ENCODE peak calls at places on chromosomes 16 and 17, in five cellular contexts. One of them, this sample, is unnamed. For H3K4me1 and H3K9me3, the result is how much of the 10 kb centered on the place peaks cover.

GRCh38 chr17:20010099-20010863 is 1.1 kb downstream of the SPECC1 start:
- DNase-seq in mammary epithelial cell: peak
- DNase-seq in H9: peak
- DNase-seq in CD4-positive, CD25-positive, alpha-beta regulatory T cell: no peak
- DNase-seq in CD8-positive, alpha-beta T cell: no peak
- DNase-seq in this sample: peak

GRCh38 chr17:44543905-44544523 is 13.3 kb upstream of the FZD2 start:
- DNase-seq in mammary epithelial cell: no peak
- DNase-seq in H9: no peak
- DNase-seq in CD4-positive, CD25-positive, alpha-beta regulatory T cell: no peak
- DNase-seq in CD8-positive, alpha-beta T cell: no peak
- DNase-seq in this sample: peak

GRCh38 chr17:57662644-57663308 is 82.3 kb downstream of the CCDC182 start:
- DNase-seq in mammary epithelial cell: peak
- DNase-seq in H9: peak
- DNase-seq in CD4-positive, CD25-positive, alpha-beta regulatory T cell: peak
- DNase-seq in CD8-positive, alpha-beta T cell: no peak
- DNase-seq in this sample: peak

GRCh38 chr17:15124746-15125145 is 140.4 kb downstream of the PMP22 start:
- DNase-seq in mammary epithelial cell: no peak
- DNase-seq in H9: no peak
- DNase-seq in CD4-positive, CD25-positive, alpha-beta regulatory T cell: no peak
- DNase-seq in CD8-positive, alpha-beta T cell: no peak
- DNase-seq in this sample: no peak

GRCh38 chr16:79764415-79765149 is 164.0 kb upstream of the MAF start:
- DNase-seq in mammary epithelial cell: no peak
- DNase-seq in H9: no peak
- DNase-seq in CD4-positive, CD25-positive, alpha-beta regulatory T cell: no peak
- DNase-seq in CD8-positive, alpha-beta T cell: no peak
- DNase-seq in this sample: no peak

GRCh38 chr17:62869885-62870580 is 61.9 kb upstream of the MARCHF10 start:
- DNase-seq in mammary epithelial cell: peak
- DNase-seq in H9: peak
- DNase-seq in CD4-positive, CD25-positive, alpha-beta regulatory T cell: no peak
- DNase-seq in CD8-positive, alpha-beta T cell: no peak
- DNase-seq in this sample: peak

GRCh38 chr16:5604770-5605169 is 507.2 kb upstream of the EEF2KMT start:
- DNase-seq in mammary epithelial cell: no peak
- DNase-seq in H9: no peak
- DNase-seq in CD4-positive, CD25-positive, alpha-beta regulatory T cell: no peak
- DNase-seq in CD8-positive, alpha-beta T cell: no peak
- DNase-seq in this sample: no peak

GRCh38 chr17:32801193-32801592 is 75.7 kb downstream of the MYO1D start:
- DNase-seq in mammary epithelial cell: no peak
- DNase-seq in H9: no peak
- DNase-seq in CD4-positive, CD25-positive, alpha-beta regulatory T cell: no peak
- DNase-seq in CD8-positive, alpha-beta T cell: no peak
- DNase-seq in this sample: no peak

GRCh38 chr16:57754354-57755060 is 18.9 kb downstream of the KATNB1 start:
- DNase-seq in mammary epithelial cell: no peak
- DNase-seq in H9: no peak
- DNase-seq in CD4-positive, CD25-positive, alpha-beta regulatory T cell: no peak
- DNase-seq in CD8-positive, alpha-beta T cell: no peak
- DNase-seq in this sample: no peak

GRCh38 chr16:27025581-27025980 is 41.1 kb upstream of the C16orf82 start:
- DNase-seq in mammary epithelial cell: no peak
- DNase-seq in H9: no peak
- DNase-seq in CD4-positive, CD25-positive, alpha-beta regulatory T cell: no peak
- DNase-seq in CD8-positive, alpha-beta T cell: no peak
- DNase-seq in this sample: no peak

GRCh38 chr17:6257339-6257738 is 177.6 kb downstream of the AIPL1 start:
- DNase-seq in mammary epithelial cell: no peak
- DNase-seq in H9: peak
- DNase-seq in CD4-positive, CD25-positive, alpha-beta regulatory T cell: no peak
- DNase-seq in CD8-positive, alpha-beta T cell: no peak
- DNase-seq in this sample: peak

GRCh38 chr17:81976332-81977210 is 858 bp upstream of the ASPSCR1 start:
- DNase-seq in mammary epithelial cell: no peak
- DNase-seq in H9: peak
- DNase-seq in CD4-positive, CD25-positive, alpha-beta regulatory T cell: no peak
- DNase-seq in CD8-positive, alpha-beta T cell: no peak
- DNase-seq in this sample: no peak

GRCh38 chr17:30429155-30429554 is 48.1 kb upstream of the GOSR1 start:
- DNase-seq in mammary epithelial cell: no peak
- DNase-seq in H9: no peak
- DNase-seq in CD4-positive, CD25-positive, alpha-beta regulatory T cell: no peak
- DNase-seq in CD8-positive, alpha-beta T cell: no peak
- DNase-seq in this sample: peak

DNA sequence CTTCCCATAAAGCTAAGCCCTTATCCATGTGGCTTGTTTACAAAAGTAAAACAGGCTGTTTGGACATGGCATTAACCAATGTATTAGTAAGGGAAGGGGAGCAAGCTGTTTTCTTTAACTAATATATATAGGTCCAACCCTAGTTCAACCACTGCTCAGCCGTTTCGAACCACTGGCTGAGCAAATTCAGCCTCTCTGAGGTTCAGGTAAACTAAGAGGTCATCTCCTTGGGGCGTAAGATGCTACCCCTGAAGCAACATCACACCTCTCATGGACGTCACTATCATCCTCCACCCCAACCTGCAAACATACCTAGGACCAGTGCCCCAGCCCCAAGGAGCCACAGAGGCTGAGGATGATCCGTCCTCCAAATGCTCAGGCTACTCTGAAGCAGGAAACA is 45.2 kb downstream of the ANKRD11 start:
- DNase-seq in mammary epithelial cell: no peak
- DNase-seq in H9: no peak
- DNase-seq in CD4-positive, CD25-positive, alpha-beta regulatory T cell: no peak
- DNase-seq in CD8-positive, alpha-beta T cell: no peak
- DNase-seq in this sample: no peak
- H3K4me1 ChIP-seq in mammary epithelial cell: half or more
- H3K4me1 ChIP-seq in H9: under half
- H3K4me1 ChIP-seq in CD4-positive, CD25-positive, alpha-beta regulatory T cell: half or more
- H3K4me1 ChIP-seq in CD8-positive, alpha-beta T cell: half or more
- H3K4me1 ChIP-seq in this sample: under half

GRCh38 chr16:48590476-48590875 is 19.5 kb downstream of the N4BP1 start:
- DNase-seq in mammary epithelial cell: no peak
- DNase-seq in H9: no peak
- DNase-seq in CD4-positive, CD25-positive, alpha-beta regulatory T cell: no peak
- DNase-seq in CD8-positive, alpha-beta T cell: no peak
- DNase-seq in this sample: no peak
- H3K9me3 ChIP-seq in mammary epithelial cell: under half
- H3K9me3 ChIP-seq in H9: under half
- H3K9me3 ChIP-seq in CD4-positive, CD25-positive, alpha-beta regulatory T cell: under half
- H3K9me3 ChIP-seq in CD8-positive, alpha-beta T cell: under half
- H3K9me3 ChIP-seq in this sample: under half

DNA sequence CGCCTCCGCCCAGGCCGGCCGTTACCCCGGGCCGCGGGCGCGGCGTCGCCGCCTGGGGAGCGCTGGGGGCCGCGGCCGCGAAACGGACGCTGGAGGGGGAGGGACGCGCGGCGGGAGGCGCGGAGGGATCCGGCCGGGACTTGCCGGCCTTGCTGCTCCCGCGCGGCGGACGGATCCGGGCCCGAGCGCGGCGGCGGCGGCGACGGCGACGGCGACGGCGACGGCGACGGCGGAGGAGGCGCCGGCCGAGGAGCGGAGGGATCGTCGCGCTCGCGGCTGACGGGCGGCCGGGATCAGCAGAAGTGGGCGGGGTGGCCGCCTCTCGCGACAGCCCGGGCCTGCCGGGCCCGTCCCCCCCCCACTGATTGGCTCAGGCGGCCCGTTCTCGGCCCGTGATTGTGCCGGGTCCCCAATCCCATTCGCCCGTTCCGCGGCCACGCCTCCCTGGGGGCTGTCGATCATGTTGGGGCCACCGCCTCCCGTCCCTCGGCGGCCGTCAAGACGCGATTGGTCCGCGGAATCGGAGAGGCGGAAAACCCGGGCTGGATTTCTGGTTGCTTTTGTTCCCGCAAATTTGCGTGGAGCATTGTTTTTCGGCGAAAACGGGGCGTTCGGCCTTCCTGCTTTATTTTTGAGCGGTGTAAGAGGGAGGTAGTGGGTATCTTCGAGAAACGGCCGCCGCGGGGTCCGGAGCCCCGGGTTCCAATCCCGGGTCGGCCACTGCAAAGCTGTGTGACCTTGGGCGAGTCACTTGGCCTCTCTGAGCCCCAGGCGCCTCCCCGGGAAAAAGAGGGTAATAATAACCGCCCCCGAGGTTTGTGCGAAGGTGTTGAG is at the start of gene ZCCHC14:
- DNase-seq in mammary epithelial cell: peak
- DNase-seq in H9: peak
- DNase-seq in CD4-positive, CD25-positive, alpha-beta regulatory T cell: peak
- DNase-seq in CD8-positive, alpha-beta T cell: peak
- DNase-seq in this sample: peak
- H3K4me1 ChIP-seq in mammary epithelial cell: under half
- H3K4me1 ChIP-seq in H9: under half
- H3K4me1 ChIP-seq in CD4-positive, CD25-positive, alpha-beta regulatory T cell: half or more
- H3K4me1 ChIP-seq in CD8-positive, alpha-beta T cell: under half
- H3K4me1 ChIP-seq in this sample: under half

GRCh38 chr16:85261657-85262557 is 149.6 kb upstream of the CIBAR2 start:
- DNase-seq in mammary epithelial cell: no peak
- DNase-seq in H9: no peak
- DNase-seq in CD4-positive, CD25-positive, alpha-beta regulatory T cell: no peak
- DNase-seq in CD8-positive, alpha-beta T cell: no peak
- DNase-seq in this sample: no peak
- H3K9me3 ChIP-seq in mammary epithelial cell: under half
- H3K9me3 ChIP-seq in H9: under half
- H3K9me3 ChIP-seq in CD4-positive, CD25-positive, alpha-beta regulatory T cell: under half
- H3K9me3 ChIP-seq in CD8-positive, alpha-beta T cell: under half
- H3K9me3 ChIP-seq in this sample: under half

GRCh38 chr16:70684146-70685060 is 1.4 kb downstream of the MTSS2 start:
- DNase-seq in mammary epithelial cell: no peak
- DNase-seq in H9: no peak
- DNase-seq in CD4-positive, CD25-positive, alpha-beta regulatory T cell: no peak
- DNase-seq in CD8-positive, alpha-beta T cell: no peak
- DNase-seq in this sample: no peak

GRCh38 chr16:70683146-70683944 is 2.5 kb downstream of the MTSS2 start:
- DNase-seq in mammary epithelial cell: no peak
- DNase-seq in H9: no peak
- DNase-seq in CD4-positive, CD25-positive, alpha-beta regulatory T cell: no peak
- DNase-seq in CD8-positive, alpha-beta T cell: no peak
- DNase-seq in this sample: no peak

GRCh38 chr16:70680495-70681381 is 5.1 kb downstream of the MTSS2 start:
- DNase-seq in mammary epithelial cell: no peak
- DNase-seq in H9: no peak
- DNase-seq in CD4-positive, CD25-positive, alpha-beta regulatory T cell: no peak
- DNase-seq in CD8-positive, alpha-beta T cell: no peak
- DNase-seq in this sample: no peak

GRCh38 chr16:70681382-70682238 is 4.2 kb downstream of the MTSS2 start:
- DNase-seq in mammary epithelial cell: no peak
- DNase-seq in H9: no peak
- DNase-seq in CD4-positive, CD25-positive, alpha-beta regulatory T cell: no peak
- DNase-seq in CD8-positive, alpha-beta T cell: no peak
- DNase-seq in this sample: no peak

GRCh38 chr16:70682239-70683145 is 3.4 kb downstream of the MTSS2 start:
- DNase-seq in mammary epithelial cell: no peak
- DNase-seq in H9: no peak
- DNase-seq in CD4-positive, CD25-positive, alpha-beta regulatory T cell: no peak
- DNase-seq in CD8-positive, alpha-beta T cell: no peak
- DNase-seq in this sample: no peak
- H3K4me1 ChIP-seq in mammary epithelial cell: half or more
- H3K4me1 ChIP-seq in H9: under half
- H3K4me1 ChIP-seq in CD4-positive, CD25-positive, alpha-beta regulatory T cell: under half
- H3K4me1 ChIP-seq in CD8-positive, alpha-beta T cell: under half
- H3K4me1 ChIP-seq in this sample: under half

GRCh38 chr17:80111702-80112470 is 10.5 kb downstream of the GAA start:
- DNase-seq in mammary epithelial cell: no peak
- DNase-seq in H9: peak
- DNase-seq in CD4-positive, CD25-positive, alpha-beta regulatory T cell: no peak
- DNase-seq in CD8-positive, alpha-beta T cell: no peak
- DNase-seq in this sample: no peak
- H3K9me3 ChIP-seq in mammary epithelial cell: under half
- H3K9me3 ChIP-seq in H9: under half
- H3K9me3 ChIP-seq in CD4-positive, CD25-positive, alpha-beta regulatory T cell: under half
- H3K9me3 ChIP-seq in CD8-positive, alpha-beta T cell: under half
- H3K9me3 ChIP-seq in this sample: under half

GRCh38 chr17:49362723-49363117 is 670 bp upstream of the ZNF652 start:
- DNase-seq in mammary epithelial cell: no peak
- DNase-seq in H9: no peak
- DNase-seq in CD4-positive, CD25-positive, alpha-beta regulatory T cell: no peak
- DNase-seq in CD8-positive, alpha-beta T cell: no peak
- DNase-seq in this sample: peak
- H3K4me1 ChIP-seq in mammary epithelial cell: under half
- H3K4me1 ChIP-seq in H9: under half
- H3K4me1 ChIP-seq in CD4-positive, CD25-positive, alpha-beta regulatory T cell: under half
- H3K4me1 ChIP-seq in CD8-positive, alpha-beta T cell: under half
- H3K4me1 ChIP-seq in this sample: under half

GRCh38 chr16:12951392-12951791 is 50.0 kb downstream of the SHISA9 start:
- DNase-seq in mammary epithelial cell: no peak
- DNase-seq in H9: no peak
- DNase-seq in CD4-positive, CD25-positive, alpha-beta regulatory T cell: no peak
- DNase-seq in CD8-positive, alpha-beta T cell: no peak
- DNase-seq in this sample: no peak
- H3K9me3 ChIP-seq in mammary epithelial cell: under half
- H3K9me3 ChIP-seq in H9: under half
- H3K9me3 ChIP-seq in CD4-positive, CD25-positive, alpha-beta regulatory T cell: under half
- H3K9me3 ChIP-seq in CD8-positive, alpha-beta T cell: under half
- H3K9me3 ChIP-seq in this sample: under half

DNA sequence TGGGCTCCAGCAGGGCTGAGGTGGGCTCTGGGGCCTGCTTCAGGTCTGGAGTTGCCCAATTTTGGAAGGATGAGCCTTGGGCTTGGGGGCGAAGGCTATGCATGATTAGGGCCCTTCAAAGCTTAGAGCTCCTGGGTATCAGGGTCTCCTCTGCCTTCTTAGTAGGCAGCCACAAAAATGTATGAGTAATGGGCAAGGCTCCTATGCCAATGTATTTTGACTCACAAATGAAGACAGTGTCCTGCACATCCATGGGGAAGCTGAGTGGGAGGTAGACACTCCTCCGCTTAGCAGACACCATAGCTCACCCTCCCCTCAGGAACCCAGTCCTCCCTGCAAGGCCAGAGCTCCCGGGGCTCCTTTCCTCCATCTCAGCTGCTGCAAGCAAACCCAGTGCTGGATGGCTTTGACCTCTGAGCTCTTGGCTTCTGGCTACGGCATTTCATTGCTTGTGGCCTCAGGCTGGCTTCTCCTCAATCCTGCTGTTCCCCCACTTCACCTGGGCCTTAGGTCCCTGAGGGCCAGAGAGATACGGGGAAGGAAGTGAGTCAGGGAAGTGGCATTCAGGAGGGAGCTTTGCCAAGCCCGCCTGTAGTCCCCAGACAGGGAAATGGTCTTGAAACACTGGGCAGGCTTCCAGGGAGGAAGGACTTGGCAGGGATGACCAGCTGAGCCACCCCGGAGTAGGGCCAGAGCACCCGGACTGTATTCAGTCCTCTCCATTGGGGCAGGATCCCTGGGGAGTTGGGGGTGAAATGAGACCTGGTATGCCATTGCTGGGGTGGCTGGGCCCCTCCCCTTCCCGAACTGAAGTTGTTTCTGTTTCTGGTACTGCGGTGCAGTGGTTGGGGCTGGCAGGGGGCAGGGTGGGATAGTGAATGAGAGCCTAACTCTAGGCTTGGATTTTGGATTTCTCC is 4.4 kb downstream of the ABCC3 start:
- DNase-seq in mammary epithelial cell: peak
- DNase-seq in H9: peak
- DNase-seq in CD4-positive, CD25-positive, alpha-beta regulatory T cell: no peak
- DNase-seq in CD8-positive, alpha-beta T cell: no peak
- DNase-seq in this sample: peak
- H3K4me1 ChIP-seq in mammary epithelial cell: half or more
- H3K4me1 ChIP-seq in H9: under half
- H3K4me1 ChIP-seq in CD4-positive, CD25-positive, alpha-beta regulatory T cell: under half
- H3K4me1 ChIP-seq in CD8-positive, alpha-beta T cell: under half
- H3K4me1 ChIP-seq in this sample: under half